ENCODE peak calls at places on chromosome 5, in four cellular contexts. One of them, this sample, is unnamed.

GRCh38 chr5:39503148-39503547 is 78.4 kb upstream of the DAB2 start:
- DNase-seq in A549: no peak
- DNase-seq in endothelial cell of umbilical vein: no peak
- DNase-seq in K562: no peak
- DNase-seq in this sample: peak; percentile 69

GRCh38 chr5:123088031-123088805 is 823 bp upstream of the PRDM6 start:
- DNase-seq in endothelial cell of umbilical vein: peak; percentile 15
- DNase-seq in K562: no peak
- DNase-seq in A549: no peak
- DNase-seq in this sample: no peak

GRCh38 chr5:111697881-111698757 is 58.9 kb downstream of the NREP start:
- DNase-seq in endothelial cell of umbilical vein: peak; percentile 88
- DNase-seq in A549: no peak
- DNase-seq in K562: peak; percentile 14
- DNase-seq in this sample: no peak

GRCh38 chr5:96714951-96715451 is 52.8 kb downstream of the CAST start:
- DNase-seq in A549: peak; percentile 38
- DNase-seq in endothelial cell of umbilical vein: peak; percentile 50
- DNase-seq in K562: peak; percentile 54
- DNase-seq in this sample: peak; percentile 55

GRCh38 chr5:148831590-148832565 is 5.5 kb downstream of the ADRB2 start:
- DNase-seq in A549: no peak
- DNase-seq in K562: no peak
- DNase-seq in endothelial cell of umbilical vein: no peak
- DNase-seq in this sample: no peak

GRCh38 chr5:53236683-53237082 is 127.1 kb upstream of the MOCS2 start:
- DNase-seq in A549: no peak
- DNase-seq in K562: no peak
- DNase-seq in endothelial cell of umbilical vein: no peak
- DNase-seq in this sample: no peak

GRCh38 chr5:119996128-119996527 is 366.8 kb downstream of the FAM170A start:
- DNase-seq in endothelial cell of umbilical vein: no peak
- DNase-seq in K562: no peak
- DNase-seq in A549: no peak
- DNase-seq in this sample: no peak

GRCh38 chr5:10753178-10753577 is 7.9 kb downstream of the DAP start:
- DNase-seq in endothelial cell of umbilical vein: no peak
- DNase-seq in K562: no peak
- DNase-seq in A549: no peak
- DNase-seq in this sample: no peak

GRCh38 chr5:150734579-150735384 is 24.0 kb downstream of the DCTN4 start:
- DNase-seq in endothelial cell of umbilical vein: no peak
- DNase-seq in A549: no peak
- DNase-seq in K562: peak; percentile 79
- DNase-seq in this sample: no peak

GRCh38 chr5:64899838-64900237 is 131.1 kb downstream of the CWC27 start:
- DNase-seq in A549: no peak
- DNase-seq in endothelial cell of umbilical vein: no peak
- DNase-seq in K562: no peak
- DNase-seq in this sample: no peak

GRCh38 chr5:129664336-129664937 is 83.5 kb upstream of the MINAR2 start:
- DNase-seq in K562: peak; percentile 27
- DNase-seq in A549: peak; percentile 13
- DNase-seq in endothelial cell of umbilical vein: peak; percentile 80
- DNase-seq in this sample: no peak

GRCh38 chr5:178450121-178450631 is 140.0 kb downstream of the COL23A1 start:
- DNase-seq in K562: peak; percentile 63
- DNase-seq in endothelial cell of umbilical vein: no peak
- DNase-seq in A549: no peak
- DNase-seq in this sample: no peak

GRCh38 chr5:12795333-12795663 is 891.1 kb upstream of the CTNND2 start:
- DNase-seq in endothelial cell of umbilical vein: no peak
- DNase-seq in K562: no peak
- DNase-seq in A549: no peak
- DNase-seq in this sample: no peak

GRCh38 chr5:96120120-96120519 is 158.5 kb upstream of the ELL2 start:
- DNase-seq in K562: no peak
- DNase-seq in A549: no peak
- DNase-seq in endothelial cell of umbilical vein: no peak
- DNase-seq in this sample: no peak

GRCh38 chr5:96871022-96871388 is 5.3 kb upstream of the ERAP2 start:
- DNase-seq in K562: no peak
- DNase-seq in endothelial cell of umbilical vein: no peak
- DNase-seq in A549: no peak
- DNase-seq in this sample: no peak

GRCh38 chr5:36301858-36302603 is at the start of gene RANBP3L:
- DNase-seq in A549: no peak
- DNase-seq in endothelial cell of umbilical vein: peak; percentile 69
- DNase-seq in K562: peak; percentile 21
- DNase-seq in this sample: no peak

GRCh38 chr5:96562614-96563013 is 99.6 kb upstream of the CAST start:
- DNase-seq in endothelial cell of umbilical vein: peak; percentile 80
- DNase-seq in A549: no peak
- DNase-seq in K562: no peak
- DNase-seq in this sample: no peak

GRCh38 chr5:180114304-180115003 is 42.9 kb upstream of the RNF130 start:
- DNase-seq in K562: no peak
- DNase-seq in endothelial cell of umbilical vein: no peak
- DNase-seq in A549: no peak
- DNase-seq in this sample: peak; percentile 7

GRCh38 chr5:109694451-109694891 is 4.7 kb downstream of the MAN2A1 start:
- DNase-seq in endothelial cell of umbilical vein: peak; percentile 46
- DNase-seq in K562: no peak
- DNase-seq in A549: no peak
- DNase-seq in this sample: no peak

GRCh38 chr5:168669668-168670378 is 90.7 kb upstream of the PANK3 start:
- DNase-seq in A549: no peak
- DNase-seq in endothelial cell of umbilical vein: no peak
- DNase-seq in K562: no peak
- DNase-seq in this sample: no peak

GRCh38 chr5:472656-473343 is 29.8 kb downstream of the EXOC3 start:
- DNase-seq in K562: peak; percentile 91
- DNase-seq in endothelial cell of umbilical vein: peak; percentile 75
- DNase-seq in A549: peak; percentile 84
- DNase-seq in this sample: peak; percentile 76
- TF ChIP-seq POLR2A in K562: peak; percentile 68
- TF ChIP-seq POLR2A in endothelial cell of umbilical vein: peak; percentile 63
- TF ChIP-seq POLR2A in A549: peak; percentile 86
- TF ChIP-seq POLR2A in this sample: peak; percentile 85

GRCh38 chr5:80668016-80668969 is 13.5 kb upstream of the DHFR start:
- DNase-seq in endothelial cell of umbilical vein: no peak
- DNase-seq in K562: no peak
- DNase-seq in A549: no peak
- DNase-seq in this sample: no peak
- TF ChIP-seq POLR2A in endothelial cell of umbilical vein: no peak
- TF ChIP-seq POLR2A in K562: no peak
- TF ChIP-seq POLR2A in A549: no peak
- TF ChIP-seq POLR2A in this sample: no peak

GRCh38 chr5:1833264-1834021 is 32.2 kb downstream of the NDUFS6 start:
- DNase-seq in K562: no peak
- DNase-seq in endothelial cell of umbilical vein: no peak
- DNase-seq in A549: no peak
- DNase-seq in this sample: no peak

GRCh38 chr5:1832511-1833250 is 31.5 kb downstream of the NDUFS6 start:
- DNase-seq in endothelial cell of umbilical vein: no peak
- DNase-seq in K562: no peak
- DNase-seq in A549: no peak
- DNase-seq in this sample: no peak

GRCh38 chr5:1835431-1835830 is 34.2 kb downstream of the NDUFS6 start:
- DNase-seq in endothelial cell of umbilical vein: no peak
- DNase-seq in K562: no peak
- DNase-seq in A549: no peak
- DNase-seq in this sample: no peak

GRCh38 chr5:1834721-1835425 is 33.7 kb downstream of the NDUFS6 start:
- DNase-seq in endothelial cell of umbilical vein: no peak
- DNase-seq in K562: no peak
- DNase-seq in A549: no peak
- DNase-seq in this sample: no peak

DNA sequence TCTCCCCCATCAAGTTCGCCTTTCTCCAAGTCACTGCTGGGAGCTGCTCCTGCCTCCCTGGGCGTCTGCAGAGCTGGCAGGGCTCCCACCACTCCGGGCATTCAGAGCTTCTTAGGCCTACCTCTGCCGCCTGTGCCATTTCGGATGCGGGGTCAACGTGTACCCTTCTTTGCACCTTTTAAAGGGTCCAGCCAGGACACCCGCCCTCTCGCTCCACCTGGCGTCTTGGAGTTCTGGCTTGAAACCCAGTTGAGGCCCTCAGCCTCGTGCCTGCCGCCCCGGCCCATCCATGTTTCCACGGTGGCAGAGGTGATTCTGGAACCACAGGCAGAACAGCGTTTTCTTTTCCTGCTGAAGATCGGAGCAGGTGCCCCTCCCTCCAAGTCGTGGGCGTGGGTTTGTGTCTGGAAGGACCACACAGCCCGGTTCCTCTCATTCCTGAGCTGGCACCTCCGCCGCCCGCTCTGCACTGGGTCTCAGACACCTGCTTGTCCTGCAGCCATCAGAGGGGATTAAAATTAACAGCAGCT is 32.9 kb downstream of the NDUFS6 start:
- DNase-seq in K562: no peak
- DNase-seq in A549: no peak
- DNase-seq in endothelial cell of umbilical vein: no peak
- DNase-seq in this sample: no peak
- TF ChIP-seq POLR2A in K562: no peak
- TF ChIP-seq POLR2A in A549: no peak
- TF ChIP-seq POLR2A in endothelial cell of umbilical vein: no peak
- TF ChIP-seq POLR2A in this sample: no peak

DNA sequence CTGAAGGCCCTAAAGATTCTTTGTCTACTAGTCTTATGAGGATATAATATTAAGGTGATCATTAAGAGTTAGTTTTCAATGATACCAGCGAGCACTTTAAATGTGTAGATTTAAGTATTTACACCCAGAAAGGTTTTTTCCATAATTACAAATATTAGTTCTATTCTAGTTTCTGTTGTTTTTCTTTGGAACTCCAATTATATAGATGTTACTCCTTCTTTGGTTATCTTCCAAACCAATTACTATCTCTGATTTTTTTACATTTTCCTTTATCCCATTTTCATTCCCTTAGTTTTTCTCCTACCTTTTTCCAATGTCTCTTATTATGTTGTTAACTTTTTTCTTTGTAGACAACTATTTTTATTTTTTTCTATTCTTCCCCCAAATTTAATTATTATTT is 355.1 kb downstream of the KCNN2 start:
- DNase-seq in K562: no peak
- DNase-seq in A549: no peak
- DNase-seq in endothelial cell of umbilical vein: no peak
- DNase-seq in this sample: no peak
- TF ChIP-seq POLR2A in K562: no peak
- TF ChIP-seq POLR2A in A549: no peak
- TF ChIP-seq POLR2A in endothelial cell of umbilical vein: no peak
- TF ChIP-seq POLR2A in this sample: no peak

DNA sequence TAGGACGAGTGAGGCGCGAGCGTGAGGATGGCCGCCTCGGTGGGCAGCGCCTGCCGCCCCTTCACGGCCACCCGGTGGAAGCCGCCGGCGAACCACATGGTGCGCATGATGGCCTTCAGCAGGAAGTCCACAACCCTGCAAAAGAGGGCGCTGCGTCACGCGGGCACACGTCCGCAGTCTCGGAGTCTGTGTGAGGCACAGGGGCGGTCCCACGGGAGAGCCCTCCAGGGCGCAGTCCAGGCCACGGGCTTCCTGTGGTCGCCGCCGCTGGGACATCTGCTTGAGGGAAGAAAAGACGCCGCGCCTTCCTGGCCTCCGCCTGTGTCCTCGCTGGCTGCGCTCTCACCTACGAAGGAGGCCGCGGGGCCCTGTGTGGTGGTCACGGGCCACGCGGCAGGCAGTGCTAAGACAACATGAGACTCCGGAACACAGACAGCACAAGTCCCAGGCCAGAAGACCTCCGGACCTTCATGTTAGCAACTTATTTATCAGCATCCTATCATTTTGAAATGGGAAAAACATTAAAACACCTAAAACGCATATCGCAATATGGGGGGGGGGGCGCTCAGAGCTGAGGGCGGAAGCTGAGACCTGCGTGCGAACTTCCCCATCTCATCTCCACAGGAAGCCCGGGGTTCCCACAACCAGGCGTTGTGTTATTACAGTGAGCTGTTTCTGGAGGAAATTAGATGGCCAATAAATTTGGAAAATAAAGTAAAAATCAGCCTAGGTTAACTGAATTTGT is 28.8 kb downstream of the LPCAT1 start:
- DNase-seq in A549: no peak
- DNase-seq in endothelial cell of umbilical vein: no peak
- DNase-seq in K562: no peak
- DNase-seq in this sample: no peak
- TF ChIP-seq POLR2A in A549: no peak
- TF ChIP-seq POLR2A in endothelial cell of umbilical vein: no peak
- TF ChIP-seq POLR2A in K562: no peak
- TF ChIP-seq POLR2A in this sample: no peak

DNA sequence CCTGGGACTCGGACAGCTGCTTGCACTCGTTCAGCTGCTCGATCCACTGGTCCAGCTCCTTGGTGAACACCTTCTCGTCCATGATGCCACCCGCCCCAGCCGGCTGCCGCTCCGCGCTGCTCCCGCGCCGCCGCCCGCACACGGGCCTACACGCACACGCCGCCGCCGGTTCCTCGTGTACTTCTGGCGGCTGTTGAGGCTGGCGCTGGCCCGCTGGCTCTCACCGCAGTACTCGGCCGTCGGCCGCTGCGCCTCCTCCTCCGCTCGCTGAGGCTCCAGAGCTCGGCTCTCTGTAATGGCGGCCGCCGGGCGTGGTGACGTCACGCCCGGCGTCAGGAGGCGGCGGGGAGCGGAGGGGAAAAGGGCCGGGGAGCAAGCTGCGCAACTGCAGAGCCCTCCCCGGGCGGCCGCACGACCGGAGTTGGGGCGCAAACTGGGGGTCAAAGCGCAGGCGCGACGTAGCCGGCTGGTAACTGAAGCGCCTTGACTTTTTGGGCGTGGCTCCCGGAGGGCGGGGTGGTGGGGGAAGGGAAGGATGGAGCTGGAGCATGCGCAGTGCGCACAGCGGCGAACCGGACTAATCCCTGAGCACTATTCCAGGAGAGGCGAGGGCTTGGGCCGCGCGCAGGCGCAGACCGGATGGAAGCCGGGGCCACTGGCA is at the start of gene PPP2CA:
- DNase-seq in endothelial cell of umbilical vein: peak; percentile 100
- DNase-seq in K562: peak; percentile 99
- DNase-seq in A549: peak; percentile 93
- DNase-seq in this sample: peak; percentile 99
- TF ChIP-seq POLR2A in endothelial cell of umbilical vein: peak; percentile 18
- TF ChIP-seq POLR2A in K562: peak; percentile 90
- TF ChIP-seq POLR2A in A549: peak; percentile 76
- TF ChIP-seq POLR2A in this sample: peak; percentile 94

GRCh38 chr5:88863523-88863922 is 19.5 kb downstream of the MEF2C start:
- DNase-seq in K562: no peak
- DNase-seq in endothelial cell of umbilical vein: no peak
- DNase-seq in A549: no peak
- DNase-seq in this sample: no peak
- TF ChIP-seq POLR2A in K562: no peak
- TF ChIP-seq POLR2A in endothelial cell of umbilical vein: no peak
- TF ChIP-seq POLR2A in A549: no peak
- TF ChIP-seq POLR2A in this sample: no peak

GRCh38 chr5:177357459-177358332 is at the start of gene RGS14:
- DNase-seq in K562: peak; percentile 38
- DNase-seq in A549: no peak
- DNase-seq in endothelial cell of umbilical vein: peak; percentile 56
- DNase-seq in this sample: no peak
- TF ChIP-seq POLR2A in K562: no peak
- TF ChIP-seq POLR2A in A549: no peak
- TF ChIP-seq POLR2A in endothelial cell of umbilical vein: no peak
- TF ChIP-seq POLR2A in this sample: no peak